ENCODE peak calls at places on chromosome 18, in seven cellular contexts. Z is HEK293T, M is NCI-H1436, T is GM03348, J is OCI-LY7, F is caudate nucleus, P is mesothelial cell of epicardium. I is an unnamed sample.

GRCh38 chr18:54240629-54241107 is 16.2 kb upstream of the MBD2 start:
- DNase-seq in T (no peak), J (no peak), F (no peak), Z (no peak), M (no peak), P (no peak), I (peak; percentile 75)

GRCh38 chr18:34600118-34600517 is 110.0 kb upstream of the DTNA start:
- DNase-seq in Z (no peak), T (peak; percentile 12), J (no peak), M (no peak), P (no peak), F (no peak), I (no peak)

GRCh38 chr18:48053881-48054586 is 123.6 kb upstream of the SMAD2 start:
- DNase-seq in F (no peak), J (no peak), T (no peak), Z (no peak), M (no peak), P (no peak), I (peak; percentile 51)

GRCh38 chr18:28163201-28163778 is 13.6 kb downstream of the CDH2 start:
- DNase-seq in T (peak; percentile 18), F (no peak), M (no peak), P (no peak), J (no peak), Z (no peak), I (no peak)

GRCh38 chr18:9595197-9595596 is 19.2 kb downstream of the PPP4R1 start:
- DNase-seq in M (no peak), F (no peak), T (no peak), J (no peak), Z (no peak), P (no peak), I (no peak)

GRCh38 chr18:32754508-32755263 is 18.1 kb downstream of the KLHL14 start:
- DNase-seq in T (no peak), P (no peak), Z (no peak), J (no peak), M (no peak), F (no peak), I (no peak)

GRCh38 chr18:3283908-3284307 is 22.0 kb downstream of the MYL12B start:
- DNase-seq in M (no peak), Z (no peak), F (peak; percentile 26), J (no peak), P (no peak), T (no peak), I (no peak)

GRCh38 chr18:43486462-43486861 is 209.2 kb upstream of the SYT4 start:
- DNase-seq in Z (no peak), M (peak; percentile 1), J (peak; percentile 67), T (no peak), P (no peak), F (no peak), I (peak; percentile 2)

GRCh38 chr18:58310517-58310916 is 266.5 kb downstream of the NEDD4L start:
- DNase-seq in F (peak; percentile 68), P (no peak), T (no peak), J (no peak), Z (no peak), M (no peak), I (peak; percentile 77)

GRCh38 chr18:47817017-47817911 is 113.2 kb downstream of the SMAD2 start:
- DNase-seq in T (no peak), Z (no peak), F (no peak), M (no peak), J (no peak), P (no peak), I (no peak)

GRCh38 chr18:48754993-48755473 is 195.7 kb downstream of the SMAD7 start:
- DNase-seq in M (no peak), P (no peak), Z (no peak), J (no peak), F (no peak), T (no peak), I (no peak)

GRCh38 chr18:51153659-51154371 is 43.7 kb downstream of the MEX3C start:
- DNase-seq in F (no peak), Z (no peak), M (no peak), T (no peak), P (no peak), J (peak; percentile 87), I (peak; percentile 98)

GRCh38 chr18:42670860-42671259 is 444.6 kb downstream of the RIT2 start:
- DNase-seq in F (no peak), J (no peak), P (no peak), T (no peak), Z (no peak), M (no peak), I (no peak)

GRCh38 chr18:75884728-75885127 is 457.2 kb upstream of the SMIM21 start:
- DNase-seq in P (no peak), T (no peak), Z (no peak), F (no peak), M (no peak), J (no peak), I (no peak)

GRCh38 chr18:7668392-7668791 is 101.3 kb downstream of the PTPRM start:
- DNase-seq in F (no peak), P (no peak), T (no peak), J (no peak), M (no peak), Z (no peak), I (peak; percentile 17)

GRCh38 chr18:63131944-63132818 is 187.4 kb downstream of the BCL2 start:
- DNase-seq in Z (no peak), P (no peak), T (no peak), F (no peak), J (no peak), M (no peak), I (no peak)

GRCh38 chr18:36901277-36901701 is 72.4 kb downstream of the KIAA1328 start:
- DNase-seq in Z (no peak), J (no peak), T (no peak), P (no peak), M (no peak), F (no peak), I (no peak)

GRCh38 chr18:60568211-60568610 is 195.6 kb upstream of the MC4R start:
- DNase-seq in T (no peak), P (no peak), Z (no peak), F (no peak), J (no peak), M (no peak), I (peak; percentile 4)

I was measured in myocyte.